ENCODE peak calls at places on chromosome 16, in eight cellular contexts. D, N, J, Z, Y, B, A and L are unnamed samples.

GRCh38 chr16:1620391-1620790 is 8.2 kb downstream of the CRAMP1 start:
- DNase-seq in D (no peak), N (no peak), J (no peak), Z (no peak), Y (no peak), B (no peak), A (no peak), L (no peak)

GRCh38 chr16:54488729-54489128 is 202.1 kb upstream of the IRX3 start:
- DNase-seq in D (no peak), N (no peak), J (no peak), Z (no peak), Y (no peak), B (no peak), A (no peak), L (no peak)

GRCh38 chr16:15765880-15766279 is 90.9 kb downstream of the MYH11 start:
- DNase-seq in D (no peak), N (peak), J (peak), Z (peak), Y (peak), B (no peak), A (no peak), L (no peak)

GRCh38 chr16:2084688-2085625 is 37.2 kb downstream of the TSC2 start:
- DNase-seq in D (no peak), N (no peak), J (no peak), Z (no peak), Y (no peak), B (no peak), A (no peak), L (no peak)

GRCh38 chr16:67546761-67547422 is 15.4 kb upstream of the CTCF start:
- DNase-seq in D (no peak), N (peak), J (peak), Z (peak), Y (peak), B (peak), A (no peak), L (no peak)

GRCh38 chr16:27500801-27501200 is 48.9 kb downstream of the GTF3C1 start:
- DNase-seq in D (no peak), N (no peak), J (no peak), Z (no peak), Y (no peak), B (no peak), A (no peak), L (no peak)

GRCh38 chr16:59665618-59666220 is 931.6 kb upstream of the GOT2 start:
- DNase-seq in D (no peak), N (no peak), J (no peak), Z (no peak), Y (no peak), B (no peak), A (no peak), L (no peak)

GRCh38 chr16:88772871-88773811 is 11.9 kb downstream of the PIEZO1 start:
- DNase-seq in D (no peak), N (no peak), J (no peak), Z (peak), Y (no peak), B (no peak), A (peak), L (peak)

GRCh38 chr16:660459-661183 is 7.3 kb upstream of the RHOT2 start:
- DNase-seq in D (peak), N (peak), J (peak), Z (peak), Y (peak), B (peak), A (no peak), L (peak)

GRCh38 chr16:59394526-59394925 is 660.4 kb upstream of the GOT2 start:
- DNase-seq in D (no peak), N (no peak), J (no peak), Z (no peak), Y (no peak), B (no peak), A (no peak), L (no peak)

GRCh38 chr16:74448990-74449389 is 27.7 kb upstream of the CLEC18B start:
- DNase-seq in D (no peak), N (peak), J (no peak), Z (no peak), Y (no peak), B (no peak), A (no peak), L (peak)

GRCh38 chr16:51148674-51149228 is 2.3 kb downstream of the SALL1 start:
- DNase-seq in D (no peak), N (no peak), J (no peak), Z (no peak), Y (no peak), B (no peak), A (no peak), L (no peak)

GRCh38 chr16:49513040-49513439 is 139.4 kb downstream of the C16orf78 start:
- DNase-seq in D (no peak), N (no peak), J (no peak), Z (peak), Y (no peak), B (no peak), A (no peak), L (no peak)